ENCODE peak calls at places on chromosome 22, in eight cellular contexts. One of them, this sample, is unnamed.
A peak's percentile ranks its signal among the peaks of the same experiment; 100 is the strongest.

GRCh38 chr22:43186272-43187170 is at the start of gene TTLL12:
- DNase-seq in transverse colon: peak; percentile 56
- DNase-seq in effector memory CD8-positive, alpha-beta T cell: peak; percentile 55
- DNase-seq in CD8-positive, alpha-beta T cell: peak; percentile 50
- DNase-seq in activated CD4-positive, alpha-beta T cell treated with anti-CD3 and anti-CD28 coated beads, Interleukin-2, amount 50 U/mL, for 4 hours: peak; percentile 43
- DNase-seq in activated CD4-positive, CD25-positive, alpha-beta regulatory T cell treated with anti-CD3 and anti-CD28 coated beads, Interleukin-2, amount 50 U/mL, for 16 hours: peak; percentile 17
- DNase-seq in dorsolateral prefrontal cortex: no peak
- DNase-seq in GM23248: peak; percentile 83
- DNase-seq in this sample: no peak

GRCh38 chr22:48849513-48849912 is 978.2 kb downstream of the BRD1 start:
- DNase-seq in transverse colon: no peak
- DNase-seq in effector memory CD8-positive, alpha-beta T cell: no peak
- DNase-seq in CD8-positive, alpha-beta T cell: no peak
- DNase-seq in activated CD4-positive, alpha-beta T cell treated with anti-CD3 and anti-CD28 coated beads, Interleukin-2, amount 50 U/mL, for 4 hours: no peak
- DNase-seq in activated CD4-positive, CD25-positive, alpha-beta regulatory T cell treated with anti-CD3 and anti-CD28 coated beads, Interleukin-2, amount 50 U/mL, for 16 hours: no peak
- DNase-seq in dorsolateral prefrontal cortex: no peak
- DNase-seq in GM23248: no peak
- DNase-seq in this sample: no peak

GRCh38 chr22:26553056-26553752 is 36.7 kb downstream of the TPST2 start:
- DNase-seq in transverse colon: no peak
- DNase-seq in effector memory CD8-positive, alpha-beta T cell: no peak
- DNase-seq in CD8-positive, alpha-beta T cell: no peak
- DNase-seq in activated CD4-positive, alpha-beta T cell treated with anti-CD3 and anti-CD28 coated beads, Interleukin-2, amount 50 U/mL, for 4 hours: no peak
- DNase-seq in activated CD4-positive, CD25-positive, alpha-beta regulatory T cell treated with anti-CD3 and anti-CD28 coated beads, Interleukin-2, amount 50 U/mL, for 16 hours: no peak
- DNase-seq in dorsolateral prefrontal cortex: no peak
- DNase-seq in GM23248: peak; percentile 91
- DNase-seq in this sample: no peak

GRCh38 chr22:23742505-23743264 is 8.2 kb downstream of the ZNF70 start:
- DNase-seq in transverse colon: no peak
- DNase-seq in effector memory CD8-positive, alpha-beta T cell: no peak
- DNase-seq in CD8-positive, alpha-beta T cell: no peak
- DNase-seq in activated CD4-positive, alpha-beta T cell treated with anti-CD3 and anti-CD28 coated beads, Interleukin-2, amount 50 U/mL, for 4 hours: no peak
- DNase-seq in activated CD4-positive, CD25-positive, alpha-beta regulatory T cell treated with anti-CD3 and anti-CD28 coated beads, Interleukin-2, amount 50 U/mL, for 16 hours: no peak
- DNase-seq in dorsolateral prefrontal cortex: no peak
- DNase-seq in GM23248: no peak
- DNase-seq in this sample: no peak

GRCh38 chr22:36653316-36653715 is 50.2 kb downstream of the CACNG2 start:
- DNase-seq in transverse colon: no peak
- DNase-seq in effector memory CD8-positive, alpha-beta T cell: no peak
- DNase-seq in CD8-positive, alpha-beta T cell: no peak
- DNase-seq in activated CD4-positive, alpha-beta T cell treated with anti-CD3 and anti-CD28 coated beads, Interleukin-2, amount 50 U/mL, for 4 hours: no peak
- DNase-seq in activated CD4-positive, CD25-positive, alpha-beta regulatory T cell treated with anti-CD3 and anti-CD28 coated beads, Interleukin-2, amount 50 U/mL, for 16 hours: no peak
- DNase-seq in dorsolateral prefrontal cortex: no peak
- DNase-seq in GM23248: no peak
- DNase-seq in this sample: no peak

GRCh38 chr22:20533879-20534265 is 26.5 kb downstream of the MED15 start:
- DNase-seq in transverse colon: no peak
- DNase-seq in effector memory CD8-positive, alpha-beta T cell: no peak
- DNase-seq in CD8-positive, alpha-beta T cell: no peak
- DNase-seq in activated CD4-positive, alpha-beta T cell treated with anti-CD3 and anti-CD28 coated beads, Interleukin-2, amount 50 U/mL, for 4 hours: no peak
- DNase-seq in activated CD4-positive, CD25-positive, alpha-beta regulatory T cell treated with anti-CD3 and anti-CD28 coated beads, Interleukin-2, amount 50 U/mL, for 16 hours: no peak
- DNase-seq in dorsolateral prefrontal cortex: no peak
- DNase-seq in GM23248: peak; percentile 23
- DNase-seq in this sample: no peak

GRCh38 chr22:48277868-48278581 is 1515.6 kb downstream of the TBC1D22A start:
- DNase-seq in transverse colon: no peak
- DNase-seq in effector memory CD8-positive, alpha-beta T cell: no peak
- DNase-seq in CD8-positive, alpha-beta T cell: no peak
- DNase-seq in activated CD4-positive, alpha-beta T cell treated with anti-CD3 and anti-CD28 coated beads, Interleukin-2, amount 50 U/mL, for 4 hours: no peak
- DNase-seq in activated CD4-positive, CD25-positive, alpha-beta regulatory T cell treated with anti-CD3 and anti-CD28 coated beads, Interleukin-2, amount 50 U/mL, for 16 hours: no peak
- DNase-seq in dorsolateral prefrontal cortex: no peak
- DNase-seq in GM23248: no peak
- DNase-seq in this sample: no peak

GRCh38 chr22:32000171-32000570 is 42.9 kb upstream of the SLC5A1 start:
- DNase-seq in transverse colon: no peak
- DNase-seq in effector memory CD8-positive, alpha-beta T cell: no peak
- DNase-seq in CD8-positive, alpha-beta T cell: no peak
- DNase-seq in activated CD4-positive, alpha-beta T cell treated with anti-CD3 and anti-CD28 coated beads, Interleukin-2, amount 50 U/mL, for 4 hours: no peak
- DNase-seq in activated CD4-positive, CD25-positive, alpha-beta regulatory T cell treated with anti-CD3 and anti-CD28 coated beads, Interleukin-2, amount 50 U/mL, for 16 hours: no peak
- DNase-seq in dorsolateral prefrontal cortex: no peak
- DNase-seq in GM23248: no peak
- DNase-seq in this sample: no peak

GRCh38 chr22:41976070-41976901 is 7.0 kb downstream of the SEPTIN3 start:
- DNase-seq in transverse colon: peak; percentile 47
- DNase-seq in effector memory CD8-positive, alpha-beta T cell: peak; percentile 38
- DNase-seq in CD8-positive, alpha-beta T cell: peak; percentile 16
- DNase-seq in activated CD4-positive, alpha-beta T cell treated with anti-CD3 and anti-CD28 coated beads, Interleukin-2, amount 50 U/mL, for 4 hours: peak; percentile 33
- DNase-seq in activated CD4-positive, CD25-positive, alpha-beta regulatory T cell treated with anti-CD3 and anti-CD28 coated beads, Interleukin-2, amount 50 U/mL, for 16 hours: peak; percentile 8
- DNase-seq in dorsolateral prefrontal cortex: peak; percentile 45
- DNase-seq in GM23248: peak; percentile 42
- DNase-seq in this sample: no peak

GRCh38 chr22:49569286-49570031 is 258.2 kb downstream of the BRD1 start:
- DNase-seq in transverse colon: peak; percentile 4
- DNase-seq in effector memory CD8-positive, alpha-beta T cell: no peak
- DNase-seq in CD8-positive, alpha-beta T cell: no peak
- DNase-seq in activated CD4-positive, alpha-beta T cell treated with anti-CD3 and anti-CD28 coated beads, Interleukin-2, amount 50 U/mL, for 4 hours: no peak
- DNase-seq in activated CD4-positive, CD25-positive, alpha-beta regulatory T cell treated with anti-CD3 and anti-CD28 coated beads, Interleukin-2, amount 50 U/mL, for 16 hours: no peak
- DNase-seq in dorsolateral prefrontal cortex: no peak
- DNase-seq in GM23248: no peak
- DNase-seq in this sample: no peak

GRCh38 chr22:42500836-42501179 is 18.8 kb downstream of the RRP7A start:
- DNase-seq in transverse colon: no peak
- DNase-seq in effector memory CD8-positive, alpha-beta T cell: no peak
- DNase-seq in CD8-positive, alpha-beta T cell: no peak
- DNase-seq in activated CD4-positive, alpha-beta T cell treated with anti-CD3 and anti-CD28 coated beads, Interleukin-2, amount 50 U/mL, for 4 hours: no peak
- DNase-seq in activated CD4-positive, CD25-positive, alpha-beta regulatory T cell treated with anti-CD3 and anti-CD28 coated beads, Interleukin-2, amount 50 U/mL, for 16 hours: no peak
- DNase-seq in dorsolateral prefrontal cortex: no peak
- DNase-seq in GM23248: no peak
- DNase-seq in this sample: no peak

GRCh38 chr22:35591696-35592417 is 25.3 kb downstream of the MB start:
- DNase-seq in transverse colon: no peak
- DNase-seq in effector memory CD8-positive, alpha-beta T cell: no peak
- DNase-seq in CD8-positive, alpha-beta T cell: no peak
- DNase-seq in activated CD4-positive, alpha-beta T cell treated with anti-CD3 and anti-CD28 coated beads, Interleukin-2, amount 50 U/mL, for 4 hours: no peak
- DNase-seq in activated CD4-positive, CD25-positive, alpha-beta regulatory T cell treated with anti-CD3 and anti-CD28 coated beads, Interleukin-2, amount 50 U/mL, for 16 hours: no peak
- DNase-seq in dorsolateral prefrontal cortex: no peak
- DNase-seq in GM23248: no peak
- DNase-seq in this sample: no peak

GRCh38 chr22:20015971-20016733 is 471 bp downstream of the ARVCF start:
- DNase-seq in transverse colon: peak; percentile 33
- DNase-seq in effector memory CD8-positive, alpha-beta T cell: peak; percentile 14
- DNase-seq in CD8-positive, alpha-beta T cell: no peak
- DNase-seq in activated CD4-positive, alpha-beta T cell treated with anti-CD3 and anti-CD28 coated beads, Interleukin-2, amount 50 U/mL, for 4 hours: no peak
- DNase-seq in activated CD4-positive, CD25-positive, alpha-beta regulatory T cell treated with anti-CD3 and anti-CD28 coated beads, Interleukin-2, amount 50 U/mL, for 16 hours: no peak
- DNase-seq in dorsolateral prefrontal cortex: no peak
- DNase-seq in GM23248: peak; percentile 38
- DNase-seq in this sample: no peak

GRCh38 chr22:38411016-38411415 is 44.0 kb downstream of the KCNJ4 start:
- DNase-seq in transverse colon: no peak
- DNase-seq in effector memory CD8-positive, alpha-beta T cell: no peak
- DNase-seq in CD8-positive, alpha-beta T cell: no peak
- DNase-seq in activated CD4-positive, alpha-beta T cell treated with anti-CD3 and anti-CD28 coated beads, Interleukin-2, amount 50 U/mL, for 4 hours: no peak
- DNase-seq in activated CD4-positive, CD25-positive, alpha-beta regulatory T cell treated with anti-CD3 and anti-CD28 coated beads, Interleukin-2, amount 50 U/mL, for 16 hours: no peak
- DNase-seq in dorsolateral prefrontal cortex: peak; percentile 5
- DNase-seq in GM23248: no peak
- DNase-seq in this sample: no peak

GRCh38 chr22:30864441-30865420 is 103.8 kb downstream of the MORC2 start:
- DNase-seq in transverse colon: no peak
- DNase-seq in effector memory CD8-positive, alpha-beta T cell: no peak
- DNase-seq in CD8-positive, alpha-beta T cell: no peak
- DNase-seq in activated CD4-positive, alpha-beta T cell treated with anti-CD3 and anti-CD28 coated beads, Interleukin-2, amount 50 U/mL, for 4 hours: no peak
- DNase-seq in activated CD4-positive, CD25-positive, alpha-beta regulatory T cell treated with anti-CD3 and anti-CD28 coated beads, Interleukin-2, amount 50 U/mL, for 16 hours: no peak
- DNase-seq in dorsolateral prefrontal cortex: no peak
- DNase-seq in GM23248: no peak
- DNase-seq in this sample: no peak

GRCh38 chr22:35102663-35103062 is 36.7 kb downstream of the ISX start:
- DNase-seq in transverse colon: peak; percentile 71
- DNase-seq in effector memory CD8-positive, alpha-beta T cell: no peak
- DNase-seq in CD8-positive, alpha-beta T cell: no peak
- DNase-seq in activated CD4-positive, alpha-beta T cell treated with anti-CD3 and anti-CD28 coated beads, Interleukin-2, amount 50 U/mL, for 4 hours: no peak
- DNase-seq in activated CD4-positive, CD25-positive, alpha-beta regulatory T cell treated with anti-CD3 and anti-CD28 coated beads, Interleukin-2, amount 50 U/mL, for 16 hours: no peak
- DNase-seq in dorsolateral prefrontal cortex: no peak
- DNase-seq in GM23248: peak; percentile 16
- DNase-seq in this sample: no peak

GRCh38 chr22:22959147-22959827 is 71.7 kb downstream of the IGLL5 start:
- DNase-seq in transverse colon: peak; percentile 81
- DNase-seq in effector memory CD8-positive, alpha-beta T cell: peak; percentile 69
- DNase-seq in CD8-positive, alpha-beta T cell: peak; percentile 65
- DNase-seq in activated CD4-positive, alpha-beta T cell treated with anti-CD3 and anti-CD28 coated beads, Interleukin-2, amount 50 U/mL, for 4 hours: peak; percentile 56
- DNase-seq in activated CD4-positive, CD25-positive, alpha-beta regulatory T cell treated with anti-CD3 and anti-CD28 coated beads, Interleukin-2, amount 50 U/mL, for 16 hours: peak; percentile 42
- DNase-seq in dorsolateral prefrontal cortex: peak; percentile 94
- DNase-seq in GM23248: peak; percentile 65
- DNase-seq in this sample: peak; percentile 63

GRCh38 chr22:36644333-36644757 is 59.2 kb downstream of the CACNG2 start:
- DNase-seq in transverse colon: no peak
- DNase-seq in effector memory CD8-positive, alpha-beta T cell: peak; percentile 5
- DNase-seq in CD8-positive, alpha-beta T cell: no peak
- DNase-seq in activated CD4-positive, alpha-beta T cell treated with anti-CD3 and anti-CD28 coated beads, Interleukin-2, amount 50 U/mL, for 4 hours: no peak
- DNase-seq in activated CD4-positive, CD25-positive, alpha-beta regulatory T cell treated with anti-CD3 and anti-CD28 coated beads, Interleukin-2, amount 50 U/mL, for 16 hours: no peak
- DNase-seq in dorsolateral prefrontal cortex: no peak
- DNase-seq in GM23248: peak; percentile 93
- DNase-seq in this sample: no peak

GRCh38 chr22:46043339-46043738 is 66.4 kb upstream of the WNT7B start:
- DNase-seq in transverse colon: no peak
- DNase-seq in effector memory CD8-positive, alpha-beta T cell: no peak
- DNase-seq in CD8-positive, alpha-beta T cell: no peak
- DNase-seq in activated CD4-positive, alpha-beta T cell treated with anti-CD3 and anti-CD28 coated beads, Interleukin-2, amount 50 U/mL, for 4 hours: no peak
- DNase-seq in activated CD4-positive, CD25-positive, alpha-beta regulatory T cell treated with anti-CD3 and anti-CD28 coated beads, Interleukin-2, amount 50 U/mL, for 16 hours: no peak
- DNase-seq in dorsolateral prefrontal cortex: peak; percentile 8
- DNase-seq in GM23248: no peak
- DNase-seq in this sample: no peak

GRCh38 chr22:32904044-32904443 is 102.5 kb downstream of the TIMP3 start:
- DNase-seq in transverse colon: peak; percentile 15
- DNase-seq in effector memory CD8-positive, alpha-beta T cell: no peak
- DNase-seq in CD8-positive, alpha-beta T cell: no peak
- DNase-seq in activated CD4-positive, alpha-beta T cell treated with anti-CD3 and anti-CD28 coated beads, Interleukin-2, amount 50 U/mL, for 4 hours: no peak
- DNase-seq in activated CD4-positive, CD25-positive, alpha-beta regulatory T cell treated with anti-CD3 and anti-CD28 coated beads, Interleukin-2, amount 50 U/mL, for 16 hours: no peak
- DNase-seq in dorsolateral prefrontal cortex: peak; percentile 63
- DNase-seq in GM23248: peak; percentile 66
- DNase-seq in this sample: no peak

GRCh38 chr22:26404851-26405357 is 24.2 kb upstream of the ASPHD2 start:
- DNase-seq in transverse colon: no peak
- DNase-seq in effector memory CD8-positive, alpha-beta T cell: no peak
- DNase-seq in CD8-positive, alpha-beta T cell: no peak
- DNase-seq in activated CD4-positive, alpha-beta T cell treated with anti-CD3 and anti-CD28 coated beads, Interleukin-2, amount 50 U/mL, for 4 hours: no peak
- DNase-seq in activated CD4-positive, CD25-positive, alpha-beta regulatory T cell treated with anti-CD3 and anti-CD28 coated beads, Interleukin-2, amount 50 U/mL, for 16 hours: no peak
- DNase-seq in dorsolateral prefrontal cortex: no peak
- DNase-seq in GM23248: peak; percentile 18
- DNase-seq in this sample: no peak

GRCh38 chr22:32699686-32700085 is 101.8 kb upstream of the TIMP3 start:
- DNase-seq in transverse colon: no peak
- DNase-seq in effector memory CD8-positive, alpha-beta T cell: no peak
- DNase-seq in CD8-positive, alpha-beta T cell: no peak
- DNase-seq in activated CD4-positive, alpha-beta T cell treated with anti-CD3 and anti-CD28 coated beads, Interleukin-2, amount 50 U/mL, for 4 hours: no peak
- DNase-seq in activated CD4-positive, CD25-positive, alpha-beta regulatory T cell treated with anti-CD3 and anti-CD28 coated beads, Interleukin-2, amount 50 U/mL, for 16 hours: no peak
- DNase-seq in dorsolateral prefrontal cortex: no peak
- DNase-seq in GM23248: no peak
- DNase-seq in this sample: no peak